ENCODE peak calls at places on chromosomes 1 and 21, in five cellular contexts. M is OCI-LY7, L is Panc1, Q is body of pancreas, J is astrocyte. E is an unnamed sample.
A peak's percentile ranks its signal among the peaks of the same experiment; 100 is the strongest.

GRCh38 chr1:89906088-89906487 is 85.3 kb downstream of the LRRC8D start:
- DNase-seq in M (no peak), L (no peak), Q (no peak), J (no peak), E (no peak)

GRCh38 chr1:243415663-243416365 is 160.0 kb downstream of the SDCCAG8 start:
- DNase-seq in M (no peak), Q (no peak), J (no peak), L (no peak), E (no peak)

GRCh38 chr1:206461602-206462455 is 8.4 kb upstream of the IKBKE start:
- DNase-seq in Q (peak; percentile 87), J (no peak), L (peak; percentile 36), M (peak; percentile 80), E (peak; percentile 93)

GRCh38 chr1:58041621-58042020 is 504.9 kb downstream of the OMA1 start:
- DNase-seq in L (no peak), J (peak; percentile 60), M (no peak), Q (no peak), E (no peak)

GRCh38 chr1:89041055-89041707 is 18.5 kb upstream of the GBP3 start:
- DNase-seq in L (no peak), M (no peak), J (peak; percentile 85), Q (no peak), E (no peak)

GRCh38 chr21:42684109-42684916 is 30.9 kb downstream of the PDE9A start:
- DNase-seq in J (no peak), L (no peak), Q (no peak), M (peak; percentile 14), E (no peak)

GRCh38 chr1:160768295-160768657 is 27.7 kb upstream of the LY9 start:
- DNase-seq in L (peak; percentile 42), Q (peak; percentile 23), M (peak; percentile 84), J (no peak), E (peak; percentile 78)

GRCh38 chr1:43704838-43705237 is 2.5 kb upstream of the ST3GAL3 start:
- DNase-seq in L (no peak), J (peak; percentile 18), M (peak; percentile 19), Q (no peak), E (no peak)

GRCh38 chr21:42220138-42220701 is 1.3 kb downstream of the ABCG1 start:
- DNase-seq in Q (peak; percentile 69), J (peak; percentile 51), L (peak; percentile 51), M (peak; percentile 89), E (peak; percentile 84)

GRCh38 chr1:211828584-211829342 is 1.8 kb downstream of the LPGAT1 start:
- DNase-seq in L (no peak), M (no peak), J (peak; percentile 17), Q (no peak), E (no peak)

GRCh38 chr1:45586769-45587168 is 2.9 kb downstream of the NASP start:
- DNase-seq in J (no peak), L (no peak), Q (no peak), M (no peak), E (no peak)

GRCh38 chr1:29332204-29332603 is 95.9 kb downstream of the PTPRU start:
- DNase-seq in Q (peak; percentile 70), J (no peak), M (peak; percentile 46), L (no peak), E (no peak)

GRCh38 chr1:167713330-167714081 is 8.3 kb upstream of the MPZL1 start:
- DNase-seq in L (no peak), M (peak; percentile 37), J (peak; percentile 36), Q (peak; percentile 33), E (peak; percentile 62)

GRCh38 chr1:163820748-163821147 is 499.0 kb downstream of the NUF2 start:
- DNase-seq in J (no peak), L (no peak), Q (no peak), M (no peak), E (no peak)

GRCh38 chr21:46386726-46387073 is 62.7 kb downstream of the PCNT start:
- DNase-seq in J (no peak), M (no peak), L (no peak), Q (no peak), E (no peak)

GRCh38 chr1:83102630-83103071 is 896.3 kb downstream of the TTLL7 start:
- DNase-seq in Q (peak; percentile 25), L (no peak), J (peak; percentile 67), M (no peak), E (no peak)

GRCh38 chr1:12636098-12636950 is 7.6 kb upstream of the AADACL4 start:
- DNase-seq in L (no peak), Q (peak; percentile 32), J (peak; percentile 64), M (no peak), E (no peak)

GRCh38 chr21:43369124-43369523 is 57.8 kb downstream of the SIK1 start:
- DNase-seq in M (no peak), L (no peak), Q (no peak), J (peak; percentile 35), E (no peak)

GRCh38 chr1:101000141-101000867 is 25.3 kb downstream of the DPH5 start:
- DNase-seq in Q (no peak), M (no peak), L (no peak), J (no peak), E (no peak)

GRCh38 chr1:201461783-201462441 is 7.1 kb downstream of the PHLDA3 start:
- DNase-seq in M (no peak), J (peak; percentile 99), Q (peak; percentile 47), L (peak; percentile 71), E (peak; percentile 81)

GRCh38 chr1:212909652-212910063 is 40.7 kb upstream of the VASH2 start:
- DNase-seq in Q (no peak), J (no peak), L (no peak), M (no peak), E (no peak)

GRCh38 chr1:6028042-6028895 is 17.4 kb upstream of the KCNAB2 start:
- DNase-seq in Q (no peak), L (no peak), M (no peak), J (no peak), E (peak; percentile 71)

GRCh38 chr21:42969193-42969600 is 5.2 kb upstream of the PKNOX1 start:
- DNase-seq in Q (no peak), L (no peak), J (no peak), M (no peak), E (no peak)

GRCh38 chr1:46466477-46467182 is 23.0 kb upstream of the DMBX1 start:
- DNase-seq in J (no peak), Q (peak; percentile 55), L (no peak), M (no peak), E (peak; percentile 35)

GRCh38 chr1:161827786-161828185 is 61.7 kb downstream of the ATF6 start:
- DNase-seq in Q (no peak), J (peak; percentile 59), M (no peak), L (no peak), E (no peak)

GRCh38 chr1:89758127-89758526 is 62.7 kb upstream of the LRRC8D start:
- DNase-seq in J (no peak), Q (no peak), L (no peak), M (no peak), E (no peak)

GRCh38 chr1:231497629-231498152 is 30.8 kb upstream of the TSNAX start:
- DNase-seq in L (no peak), Q (no peak), M (no peak), J (no peak), E (no peak)

GRCh38 chr1:244735404-244735803 is 82.5 kb downstream of the DESI2 start:
- DNase-seq in M (no peak), J (no peak), L (no peak), Q (no peak), E (no peak)

GRCh38 chr1:151547119-151547899 is 7.2 kb downstream of the TUFT1 start:
- DNase-seq in L (no peak), J (peak; percentile 96), Q (peak; percentile 72), M (no peak), E (peak; percentile 77)
- H3K4me3 ChIP-seq in L (no peak overlapping the region), J (no peak overlapping the region), Q (no peak overlapping the region), M (no peak overlapping the region), E (no peak overlapping the region)

GRCh38 chr1:224998185-224998584 is 68.7 kb downstream of the DNAH14 start:
- DNase-seq in Q (no peak), L (no peak), J (no peak), M (no peak), E (no peak)
- TF ChIP-seq CTCF in Q (no peak), L (no peak), J (no peak), M (no peak), E (no peak)

GRCh38 chr1:84686203-84686602 is 4.1 kb downstream of the SSX2IP start:
- DNase-seq in M (no peak), J (no peak), L (no peak), Q (no peak), E (no peak)

GRCh38 chr1:84687703-84688460 is 2.4 kb downstream of the SSX2IP start:
- DNase-seq in Q (no peak), M (peak; percentile 19), L (no peak), J (peak; percentile 73), E (no peak)

GRCh38 chr1:84689514-84690396 is 506 bp downstream of the SSX2IP start:
- DNase-seq in L (no peak), M (peak; percentile 69), Q (peak; percentile 69), J (peak; percentile 32), E (peak; percentile 80)

GRCh38 chr1:84690397-84691138 is at the start of gene SSX2IP:
- DNase-seq in Q (peak; percentile 99), J (peak; percentile 93), M (peak; percentile 97), L (peak; percentile 96), E (peak; percentile 99)

GRCh38 chr1:84688461-84689061 is 1.7 kb downstream of the SSX2IP start:
- DNase-seq in Q (no peak), M (no peak), L (no peak), J (peak; percentile 15), E (no peak)
- H3K4me1 ChIP-seq in Q (peaks cover 6% of the 10 kb centered on the region), M (peaks cover 48% of the 10 kb centered on the region), L (peaks cover 40% of the 10 kb centered on the region), J (peaks cover 15% of the 10 kb centered on the region), E (no peaks in the 10 kb centered on the region)

GRCh38 chr21:15868940-15869339 is 139.2 kb downstream of the USP25 start:
- DNase-seq in J (no peak), L (no peak), M (no peak), Q (no peak), E (no peak)
- H3K4me3 ChIP-seq in J (no peak overlapping the region), L (no peak overlapping the region), M (no peak overlapping the region), Q (no peak overlapping the region), E (no peak overlapping the region)

E was measured in mucosa of descending colon.